ENCODE peak calls at places on chromosomes 3 and 15, in four cellular contexts. One of them, this sample, is unnamed.
A peak's percentile ranks its signal among the peaks of the same experiment; 100 is the strongest.

GRCh38 chr3:73827658-73828313 is 203.0 kb upstream of the PDZRN3 start:
- DNase-seq in GM23248: peak; percentile 8
- DNase-seq in astrocyte: no peak
- DNase-seq in MM.1S: no peak
- DNase-seq in this sample: no peak

GRCh38 chr15:89226359-89227221 is 5.2 kb upstream of the RLBP1 start:
- DNase-seq in GM23248: no peak
- DNase-seq in astrocyte: no peak
- DNase-seq in MM.1S: no peak
- DNase-seq in this sample: no peak

GRCh38 chr3:71646971-71647370 is 63.4 kb upstream of the FOXP1 start:
- DNase-seq in GM23248: no peak
- DNase-seq in astrocyte: peak; percentile 15
- DNase-seq in MM.1S: no peak
- DNase-seq in this sample: no peak

GRCh38 chr3:34203386-34203785 is 405.0 kb downstream of the PDCD6IP start:
- DNase-seq in GM23248: no peak
- DNase-seq in astrocyte: no peak
- DNase-seq in MM.1S: no peak
- DNase-seq in this sample: no peak

GRCh38 chr3:149371001-149371722 is 6.3 kb downstream of the TM4SF1 start:
- DNase-seq in GM23248: peak; percentile 76
- DNase-seq in astrocyte: peak; percentile 40
- DNase-seq in MM.1S: no peak
- DNase-seq in this sample: peak; percentile 80

GRCh38 chr3:58434511-58434910 is 879 bp upstream of the PDHB start:
- DNase-seq in GM23248: no peak
- DNase-seq in astrocyte: no peak
- DNase-seq in MM.1S: no peak
- DNase-seq in this sample: no peak

GRCh38 chr3:16399473-16399872 is 114.0 kb downstream of the RFTN1 start:
- DNase-seq in GM23248: peak; percentile 83
- DNase-seq in astrocyte: peak; percentile 77
- DNase-seq in MM.1S: no peak
- DNase-seq in this sample: peak; percentile 50

GRCh38 chr15:25849431-25849921 is 13.7 kb downstream of the ATP10A start:
- DNase-seq in GM23248: peak; percentile 94
- DNase-seq in astrocyte: peak; percentile 88
- DNase-seq in MM.1S: no peak
- DNase-seq in this sample: peak; percentile 24

GRCh38 chr3:81419196-81419595 is 342.2 kb downstream of the GBE1 start:
- DNase-seq in GM23248: peak; percentile 55
- DNase-seq in astrocyte: no peak
- DNase-seq in MM.1S: peak; percentile 45
- DNase-seq in this sample: peak; percentile 54

GRCh38 chr15:53808058-53808703 is 48.7 kb upstream of the WDR72 start:
- DNase-seq in GM23248: peak; percentile 30
- DNase-seq in astrocyte: no peak
- DNase-seq in MM.1S: peak; percentile 26
- DNase-seq in this sample: peak; percentile 13

GRCh38 chr3:101903426-101903825 is 54.1 kb downstream of the NFKBIZ start:
- DNase-seq in GM23248: peak; percentile 57
- DNase-seq in astrocyte: peak; percentile 12
- DNase-seq in MM.1S: no peak
- DNase-seq in this sample: peak; percentile 78

GRCh38 chr3:101203411-101203810 is 117.0 kb downstream of the IMPG2 start:
- DNase-seq in GM23248: peak; percentile 52
- DNase-seq in astrocyte: peak; percentile 65
- DNase-seq in MM.1S: no peak
- DNase-seq in this sample: peak; percentile 72

GRCh38 chr15:69117431-69117841 is 43.0 kb upstream of the GLCE start:
- DNase-seq in GM23248: no peak
- DNase-seq in astrocyte: no peak
- DNase-seq in MM.1S: no peak
- DNase-seq in this sample: no peak

GRCh38 chr3:167114619-167115018 is 265.5 kb downstream of the ZBBX start:
- DNase-seq in GM23248: no peak
- DNase-seq in astrocyte: no peak
- DNase-seq in MM.1S: no peak
- DNase-seq in this sample: no peak

GRCh38 chr3:33211444-33211843 is 7.2 kb downstream of the SUSD5 start:
- DNase-seq in GM23248: peak; percentile 84
- DNase-seq in astrocyte: peak; percentile 88
- DNase-seq in MM.1S: no peak
- DNase-seq in this sample: peak; percentile 95

GRCh38 chr15:59020321-59020720 is 32.9 kb downstream of the RNF111 start:
- DNase-seq in GM23248: peak; percentile 9
- DNase-seq in astrocyte: no peak
- DNase-seq in MM.1S: no peak
- DNase-seq in this sample: no peak

GRCh38 chr3:93843981-93844380 is 129.7 kb downstream of the PROS1 start:
- DNase-seq in GM23248: peak; percentile 92
- DNase-seq in astrocyte: peak; percentile 91
- DNase-seq in MM.1S: no peak
- DNase-seq in this sample: peak; percentile 88

GRCh38 chr3:58244186-58244585 is 6.6 kb downstream of the ABHD6 start:
- DNase-seq in GM23248: no peak
- DNase-seq in astrocyte: no peak
- DNase-seq in MM.1S: no peak
- DNase-seq in this sample: no peak

GRCh38 chr3:72322264-72322976 is 525.8 kb downstream of the SHQ1 start:
- DNase-seq in GM23248: no peak
- DNase-seq in astrocyte: no peak
- DNase-seq in MM.1S: no peak
- DNase-seq in this sample: no peak

GRCh38 chr15:69724331-69724730 is 271.7 kb downstream of the RPLP1 start:
- DNase-seq in GM23248: no peak
- DNase-seq in astrocyte: no peak
- DNase-seq in MM.1S: no peak
- DNase-seq in this sample: no peak

GRCh38 chr15:56248276-56248675 is 4.6 kb upstream of the RFX7 start:
- DNase-seq in GM23248: no peak
- DNase-seq in astrocyte: no peak
- DNase-seq in MM.1S: no peak
- DNase-seq in this sample: no peak

GRCh38 chr3:56758539-56758981 is 43.2 kb downstream of the ARHGEF3 start:
- DNase-seq in GM23248: peak; percentile 94
- DNase-seq in astrocyte: peak; percentile 93
- DNase-seq in MM.1S: no peak
- DNase-seq in this sample: peak; percentile 84

GRCh38 chr3:95926904-95927501 is 887.4 kb upstream of the EPHA6 start:
- DNase-seq in GM23248: no peak
- DNase-seq in astrocyte: no peak
- DNase-seq in MM.1S: no peak
- DNase-seq in this sample: no peak

GRCh38 chr3:107208100-107208499 is 169.1 kb upstream of the CCDC54 start:
- DNase-seq in GM23248: peak; percentile 97
- DNase-seq in astrocyte: peak; percentile 98
- DNase-seq in MM.1S: no peak
- DNase-seq in this sample: peak; percentile 95

GRCh38 chr3:141876891-141877561 is 583 bp downstream of the ATP1B3 start:
- DNase-seq in GM23248: peak; percentile 77
- DNase-seq in astrocyte: peak; percentile 40
- DNase-seq in MM.1S: peak; percentile 46
- DNase-seq in this sample: peak; percentile 22

GRCh38 chr3:39569095-39569494 is 101.6 kb downstream of the MOBP start:
- DNase-seq in GM23248: no peak
- DNase-seq in astrocyte: no peak
- DNase-seq in MM.1S: no peak
- DNase-seq in this sample: no peak

GRCh38 chr3:50660386-50660785 is 14.3 kb upstream of the DOCK3 start:
- DNase-seq in GM23248: no peak
- DNase-seq in astrocyte: no peak
- DNase-seq in MM.1S: no peak
- DNase-seq in this sample: no peak

GRCh38 chr3:175421897-175422296 is 562.8 kb downstream of the NAALADL2 start:
- DNase-seq in GM23248: no peak
- DNase-seq in astrocyte: no peak
- DNase-seq in MM.1S: no peak
- DNase-seq in this sample: no peak

GRCh38 chr3:106294121-106294520 is 425.3 kb upstream of the CBLB start:
- DNase-seq in GM23248: no peak
- DNase-seq in astrocyte: no peak
- DNase-seq in MM.1S: no peak
- DNase-seq in this sample: no peak

GRCh38 chr3:162302983-162303624 is 806.5 kb downstream of the OTOL1 start:
- DNase-seq in GM23248: no peak
- DNase-seq in astrocyte: peak; percentile 42
- DNase-seq in MM.1S: no peak
- DNase-seq in this sample: no peak

GRCh38 chr3:191296041-191296541 is 33.1 kb upstream of the CCDC50 start:
- DNase-seq in GM23248: no peak
- DNase-seq in astrocyte: no peak
- DNase-seq in MM.1S: peak; percentile 85
- DNase-seq in this sample: no peak

GRCh38 chr15:48005921-48006541 is 114.8 kb upstream of the SLC24A5 start:
- DNase-seq in GM23248: peak; percentile 7
- DNase-seq in astrocyte: no peak
- DNase-seq in MM.1S: no peak
- DNase-seq in this sample: no peak

GRCh38 chr15:98085003-98085639 is 124.6 kb downstream of the ARRDC4 start:
- DNase-seq in GM23248: peak; percentile 72
- DNase-seq in astrocyte: peak; percentile 41
- DNase-seq in MM.1S: peak; percentile 58
- DNase-seq in this sample: peak; percentile 74

GRCh38 chr3:112128843-112129727 is 4.0 kb downstream of the GCSAM start:
- DNase-seq in GM23248: peak; percentile 47
- DNase-seq in astrocyte: peak; percentile 4
- DNase-seq in MM.1S: peak; percentile 82
- DNase-seq in this sample: peak; percentile 36

DNA sequence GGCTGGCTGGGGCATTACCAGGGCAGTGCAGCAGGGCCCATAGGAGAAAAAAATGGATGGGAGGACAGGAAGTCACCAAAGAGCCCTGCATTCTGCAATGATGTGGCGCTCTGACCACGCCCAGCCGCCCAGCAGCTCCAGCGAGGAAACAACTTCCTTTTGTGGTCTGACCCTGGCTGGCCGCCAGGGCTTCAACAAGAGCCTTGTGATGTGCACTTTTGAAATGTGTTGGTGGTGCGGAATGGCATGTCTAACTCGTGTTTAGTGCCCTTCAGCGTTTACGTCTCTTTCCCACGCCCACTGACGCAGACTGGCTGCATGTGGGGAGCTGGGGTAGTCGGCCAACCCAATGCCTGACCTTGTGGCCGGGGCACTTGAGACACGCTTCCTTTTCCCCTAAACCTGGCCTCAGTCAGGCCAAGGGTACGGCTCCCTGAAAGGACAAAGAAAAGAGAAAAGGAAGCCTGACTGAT is 81.9 kb upstream of the CTNNB1 start:
- DNase-seq in GM23248: peak; percentile 13
- DNase-seq in astrocyte: peak; percentile 97
- DNase-seq in MM.1S: peak; percentile 45
- DNase-seq in this sample: peak; percentile 96
- H2AFZ ChIP-seq in GM23248: no peak overlapping the region
- H2AFZ ChIP-seq in astrocyte: peak overlapping the region; percentile 72
- H2AFZ ChIP-seq in MM.1S: no peak overlapping the region
- H2AFZ ChIP-seq in this sample: peak overlapping the region; percentile 63

GRCh38 chr3:40720351-40720750 is 195.6 kb downstream of the ZNF621 start:
- DNase-seq in GM23248: no peak
- DNase-seq in astrocyte: no peak
- DNase-seq in MM.1S: no peak
- DNase-seq in this sample: no peak
- H2AFZ ChIP-seq in GM23248: no peak overlapping the region
- H2AFZ ChIP-seq in astrocyte: no peak overlapping the region
- H2AFZ ChIP-seq in MM.1S: no peak overlapping the region
- H2AFZ ChIP-seq in this sample: no peak overlapping the region

DNA sequence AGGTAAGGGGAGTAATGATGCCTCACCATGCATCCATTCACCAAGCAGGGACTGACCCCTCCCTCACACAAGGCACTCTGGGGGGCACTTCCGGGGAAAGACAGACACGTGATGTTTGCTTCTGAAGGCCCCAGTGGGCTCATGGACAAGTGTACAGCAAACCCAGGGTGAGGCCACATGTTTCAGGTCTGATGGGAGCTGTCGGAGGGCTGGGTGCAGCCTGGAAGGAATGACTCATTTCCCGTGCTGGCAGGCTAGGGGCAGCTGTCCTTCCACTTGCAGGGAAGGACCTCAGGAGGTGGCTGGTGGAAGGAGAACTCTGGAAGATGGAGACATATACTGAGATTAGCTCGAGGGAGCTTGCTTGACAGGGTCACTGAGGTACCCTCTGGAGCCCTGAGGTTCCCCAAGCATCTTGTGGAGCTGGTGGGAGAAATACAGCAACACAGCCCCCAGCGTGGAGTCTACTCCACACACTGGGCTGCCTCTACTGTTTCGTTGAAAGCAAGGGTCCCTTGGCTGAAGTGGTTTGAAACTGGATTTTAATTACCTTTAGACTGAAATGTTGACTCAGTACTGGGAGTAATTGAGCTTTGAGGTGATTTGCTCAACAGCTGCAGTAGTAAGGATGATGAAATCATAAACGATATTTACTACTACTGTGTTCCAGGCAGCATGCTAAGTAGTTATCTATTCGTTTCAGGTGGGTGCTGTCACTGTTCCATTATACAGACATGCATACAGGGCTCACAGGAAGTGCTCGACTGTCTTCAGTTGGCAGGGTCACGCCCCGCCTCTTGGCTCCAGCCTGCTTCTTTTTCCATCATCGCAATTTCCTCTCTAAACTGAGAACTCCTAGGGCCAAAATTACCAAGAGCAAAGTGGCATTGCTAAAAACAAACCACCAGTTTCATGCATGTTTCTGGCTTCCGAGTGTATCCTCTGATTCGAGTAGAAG is 230.4 kb downstream of the ADAMTS17 start:
- DNase-seq in GM23248: peak; percentile 70
- DNase-seq in astrocyte: peak; percentile 85
- DNase-seq in MM.1S: no peak
- DNase-seq in this sample: peak; percentile 85
- H2AFZ ChIP-seq in GM23248: peak overlapping the region; percentile 25
- H2AFZ ChIP-seq in astrocyte: peak overlapping the region; percentile 46
- H2AFZ ChIP-seq in MM.1S: no peak overlapping the region
- H2AFZ ChIP-seq in this sample: peak overlapping the region; percentile 54

DNA sequence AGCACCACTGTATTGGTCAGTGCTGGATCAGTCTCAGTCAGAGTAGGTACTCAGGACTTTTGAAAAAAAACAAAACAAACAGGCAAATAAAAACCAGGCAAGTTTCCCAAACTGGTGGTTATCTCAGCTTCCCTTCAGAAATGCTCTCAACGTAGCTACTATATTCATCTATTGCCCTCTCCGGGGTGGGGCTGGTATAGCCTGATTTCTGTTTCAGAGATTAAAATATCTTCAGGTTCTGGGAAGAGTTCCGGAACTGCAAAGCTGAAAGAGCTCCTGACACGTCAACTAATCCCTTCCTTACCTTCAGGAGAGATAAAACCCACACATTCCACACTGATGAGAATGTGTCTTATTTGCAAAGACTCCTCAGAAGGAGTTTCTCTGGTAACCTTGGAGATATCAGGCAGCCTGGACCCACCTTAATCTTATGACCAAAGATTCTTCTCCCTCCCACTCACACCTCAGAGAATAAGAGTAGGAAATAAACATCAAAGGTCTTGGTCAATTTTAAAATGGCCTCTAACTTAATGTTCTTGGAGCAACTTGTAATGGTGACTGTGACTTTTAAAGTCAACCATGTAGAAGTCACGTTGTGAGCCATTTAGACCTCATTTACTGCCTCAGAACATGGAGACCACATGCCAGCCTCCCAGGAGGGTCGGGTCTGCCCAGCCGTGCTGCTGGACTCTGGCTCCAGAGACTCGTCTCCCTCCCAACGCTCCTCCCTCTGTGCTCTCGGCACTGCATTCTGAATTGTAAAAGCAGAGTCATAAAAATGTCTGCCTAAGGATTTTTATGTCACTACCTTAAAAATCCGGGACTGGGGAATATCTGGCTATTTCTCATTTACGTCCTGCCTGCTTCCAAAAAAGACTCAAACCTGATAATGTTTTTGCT is 53.8 kb downstream of the CDCP1 start:
- DNase-seq in GM23248: peak; percentile 67
- DNase-seq in astrocyte: peak; percentile 93
- DNase-seq in MM.1S: no peak
- DNase-seq in this sample: peak; percentile 98
- H2AFZ ChIP-seq in GM23248: peak overlapping the region; percentile 62
- H2AFZ ChIP-seq in astrocyte: peak overlapping the region; percentile 0
- H2AFZ ChIP-seq in MM.1S: no peak overlapping the region
- H2AFZ ChIP-seq in this sample: peak overlapping the region; percentile 10